ENCODE peak calls at places on chromosome 11, in four cellular contexts. R is fibroblast of lung; S is activated naive CD8-positive, alpha-beta T cell treated with anti-CD3 and anti-CD28 coated beads, Interleukin-2, amount 50 U/mL, for 16 hours; X is B cell. Y is an unnamed sample.

GRCh38 chr11:119747868-119748660 is 19.1 kb upstream of the NECTIN1 start:
- DNase-seq in R (no peak), S (no peak), X (no peak), Y (no peak)

GRCh38 chr11:84069048-84069447 is 782.9 kb upstream of the CCDC90B start:
- DNase-seq in R (no peak), S (no peak), X (no peak), Y (no peak)

GRCh38 chr11:95084509-95084908 is 5.1 kb upstream of the ENDOD1 start:
- DNase-seq in R (peak), S (peak), X (no peak), Y (no peak)

GRCh38 chr11:66443602-66444001 is 5.0 kb upstream of the MRPL11 start:
- DNase-seq in R (peak), S (no peak), X (no peak), Y (no peak)

GRCh38 chr11:33525789-33526188 is 174.8 kb downstream of the C11orf91 start:
- DNase-seq in R (no peak), S (no peak), X (no peak), Y (no peak)

GRCh38 chr11:27039873-27040272 is 742 bp upstream of the BBOX1 start:
- DNase-seq in R (no peak), S (no peak), X (no peak), Y (no peak)

GRCh38 chr11:103202048-103202651 is 92.9 kb downstream of the DYNC2H1 start:
- DNase-seq in R (peak), S (no peak), X (peak), Y (peak)

GRCh38 chr11:72736452-72737069 is 15.6 kb downstream of the ARAP1 start:
- DNase-seq in R (peak), S (no peak), X (peak), Y (no peak)

GRCh38 chr11:71189768-71190315 is 62.5 kb downstream of the SHANK2 start:
- DNase-seq in R (no peak), S (no peak), X (no peak), Y (no peak)

GRCh38 chr11:1757861-1758610 is 5.7 kb downstream of the CTSD start:
- DNase-seq in R (no peak), S (no peak), X (no peak), Y (no peak)

GRCh38 chr11:35083181-35084061 is 55.5 kb upstream of the CD44 start:
- DNase-seq in R (peak), S (peak), X (peak), Y (no peak)

GRCh38 chr11:131301306-131301705 is 69.1 kb upstream of the NTM start:
- DNase-seq in R (no peak), S (no peak), X (no peak), Y (no peak)

GRCh38 chr11:95148421-95148820 is 58.8 kb downstream of the ENDOD1 start:
- DNase-seq in R (no peak), S (no peak), X (no peak), Y (no peak)

GRCh38 chr11:74134661-74135515 is 35.9 kb downstream of the C2CD3 start:
- DNase-seq in R (peak), S (no peak), X (no peak), Y (peak)

GRCh38 chr11:33507967-33508366 is 192.7 kb downstream of the C11orf91 start:
- DNase-seq in R (no peak), S (no peak), X (no peak), Y (no peak)

GRCh38 chr11:61820174-61820573 is 3.4 kb upstream of the FADS1 start:
- DNase-seq in R (peak), S (no peak), X (no peak), Y (no peak)

GRCh38 chr11:128525411-128526243 is 61.7 kb downstream of the ETS1 start:
- DNase-seq in R (peak), S (no peak), X (no peak), Y (no peak)

GRCh38 chr11:9385288-9385902 is 943 bp downstream of the IPO7 start:
- DNase-seq in R (no peak), S (no peak), X (no peak), Y (no peak)

GRCh38 chr11:22656128-22656527 is 10.3 kb upstream of the GAS2 start:
- DNase-seq in R (no peak), S (no peak), X (no peak), Y (peak)

GRCh38 chr11:116207781-116208180 is 565.0 kb downstream of the BUD13 start:
- DNase-seq in R (no peak), S (no peak), X (no peak), Y (no peak)

GRCh38 chr11:107301886-107302285 is 155.7 kb downstream of the CWF19L2 start:
- DNase-seq in R (peak), S (no peak), X (no peak), Y (no peak)